ENCODE peak calls at places on chromosome 6, in four cellular contexts. C is IMR-90, J is trophoblast cell, O is H1. T is an unnamed sample.

GRCh38 chr6:136922680-136922996 is 537 bp downstream of the SLC35D3 start:
- DNase-seq in O (no peak), J (no peak), C (no peak), T (no peak)

GRCh38 chr6:149488815-149489214 is 4.0 kb upstream of the ZC3H12D start:
- DNase-seq in C (no peak), J (peak), O (no peak), T (no peak)

GRCh38 chr6:89970609-89971337 is 76.5 kb downstream of the GJA10 start:
- DNase-seq in J (peak), C (peak), O (no peak), T (peak)

GRCh38 chr6:89298680-89299450 is 16.2 kb downstream of the GABRR2 start:
- DNase-seq in C (peak), O (no peak), J (peak), T (peak)

GRCh38 chr6:509676-510075 is 118.1 kb downstream of the IRF4 start:
- DNase-seq in J (no peak), O (no peak), C (no peak), T (no peak)

GRCh38 chr6:63560806-63561672 is 11.2 kb upstream of the LOC128125822 start:
- DNase-seq in C (peak), O (no peak), J (no peak), T (no peak)

GRCh38 chr6:119349341-119350201 is at the start of gene MAN1A1:
- DNase-seq in C (peak), O (peak), J (peak), T (peak)

GRCh38 chr6:107116328-107116892 is 1.1 kb upstream of the BEND3 start:
- DNase-seq in J (peak), C (no peak), O (peak), T (peak)

GRCh38 chr6:158022749-158023596 is 41.3 kb downstream of the SYNJ2 start:
- DNase-seq in O (no peak), C (no peak), J (peak), T (no peak)

GRCh38 chr6:125375841-125376240 is 74.1 kb upstream of the HDDC2 start:
- DNase-seq in O (no peak), C (no peak), J (no peak), T (no peak)

GRCh38 chr6:3226422-3227362 is 761 bp downstream of the TUBB2B start:
- DNase-seq in C (no peak), J (peak), O (no peak), T (peak)

GRCh38 chr6:12990162-12990561 is 273.6 kb downstream of the PHACTR1 start:
- DNase-seq in O (no peak), C (no peak), J (no peak), T (no peak)

GRCh38 chr6:31114540-31114876 is at the start of gene PSORS1C1:
- DNase-seq in J (peak), C (peak), O (no peak), T (peak)

GRCh38 chr6:39887692-39888450 is 46.4 kb downstream of the MOCS1 start:
- DNase-seq in O (peak), C (peak), J (peak), T (peak)

GRCh38 chr6:90293319-90293937 is 3.2 kb downstream of the BACH2 start:
- DNase-seq in J (no peak), O (no peak), C (peak), T (no peak)

GRCh38 chr6:94623586-94623985 is 953.7 kb upstream of the MANEA start:
- DNase-seq in C (no peak), J (no peak), O (no peak), T (no peak)

GRCh38 chr6:15922510-15923307 is 206.2 kb upstream of the MYLIP start:
- DNase-seq in J (peak), O (no peak), C (no peak), T (no peak)

GRCh38 chr6:142819603-142820335 is 125.2 kb downstream of the HIVEP2 start:
- DNase-seq in J (no peak), C (peak), O (no peak), T (peak)

GRCh38 chr6:122381494-122382083 is 17.9 kb upstream of the HSF2 start:
- DNase-seq in O (peak), J (peak), C (peak), T (peak)

GRCh38 chr6:63351995-63352586 is 32.3 kb upstream of the LGSN start:
- DNase-seq in O (no peak), J (peak), C (peak), T (no peak)

GRCh38 chr6:72078096-72078495 is 191.7 kb downstream of the RIMS1 start:
- DNase-seq in O (no peak), C (no peak), J (no peak), T (no peak)

GRCh38 chr6:163751032-163751525 is 336.6 kb downstream of the QKI start:
- DNase-seq in J (no peak), C (no peak), O (no peak), T (no peak)

GRCh38 chr6:43913388-43914271 is 143.6 kb downstream of the VEGFA start:
- DNase-seq in C (peak), O (no peak), J (no peak), T (no peak)

GRCh38 chr6:127457444-127458064 is 1.6 kb downstream of the KIAA0408 start:
- DNase-seq in C (peak), J (peak), O (no peak), T (peak)

GRCh38 chr6:118141211-118141610 is 234.1 kb downstream of the SLC35F1 start:
- DNase-seq in C (no peak), J (no peak), O (no peak), T (no peak)

GRCh38 chr6:132298344-132298949 is 102.8 kb downstream of the MOXD1 start:
- DNase-seq in J (peak), O (no peak), C (peak), T (peak)

GRCh38 chr6:3798211-3798909 is 46.8 kb upstream of the PXDC1 start:
- DNase-seq in C (no peak), O (no peak), J (no peak), T (no peak)

GRCh38 chr6:3159805-3160781 is 2.7 kb upstream of the TUBB2A start:
- DNase-seq in J (peak), C (no peak), O (no peak), T (peak)

GRCh38 chr6:42136508-42137191 is 5.8 kb downstream of the C6orf132 start:
- DNase-seq in O (peak), C (peak), J (peak), T (peak)

GRCh38 chr6:154460306-154461071 is 50.0 kb downstream of the CNKSR3 start:
- DNase-seq in J (no peak), O (no peak), C (peak), T (no peak)

GRCh38 chr6:143000771-143001170 is 55.8 kb upstream of the HIVEP2 start:
- DNase-seq in O (no peak), J (no peak), C (no peak), T (no peak)

GRCh38 chr6:25359191-25359861 is 80.2 kb downstream of the CARMIL1 start:
- DNase-seq in C (peak), O (no peak), J (peak), T (no peak)

GRCh38 chr6:39254999-39255535 is 25.8 kb upstream of the KCNK5 start:
- DNase-seq in O (no peak), C (no peak), J (no peak), T (no peak)

GRCh38 chr6:3427740-3428085 is 29.1 kb downstream of the SLC22A23 start:
- DNase-seq in C (no peak), O (no peak), J (no peak), T (no peak)

GRCh38 chr6:105748737-105749161 is 337.4 kb upstream of the PRDM1 start:
- DNase-seq in C (peak), J (peak), O (no peak), T (peak)

GRCh38 chr6:162090734-162091133 is 636.8 kb downstream of the PRKN start:
- DNase-seq in O (no peak), J (no peak), C (no peak), T (no peak)

GRCh38 chr6:138129190-138129589 is 22.0 kb upstream of the PERP start:
- DNase-seq in O (no peak), C (no peak), J (peak), T (peak)

GRCh38 chr6:107823047-107823557 is 1.0 kb downstream of the SCML4 start:
- DNase-seq in J (no peak), O (no peak), C (no peak), T (no peak)

GRCh38 chr6:132054525-132054924 is 103.4 kb upstream of the CCN2 start:
- DNase-seq in J (peak), O (no peak), C (peak), T (no peak)

GRCh38 chr6:43702522-43703440 is 15.2 kb upstream of the MRPS18A start:
- DNase-seq in J (peak), C (peak), O (peak), T (peak)

DNA sequence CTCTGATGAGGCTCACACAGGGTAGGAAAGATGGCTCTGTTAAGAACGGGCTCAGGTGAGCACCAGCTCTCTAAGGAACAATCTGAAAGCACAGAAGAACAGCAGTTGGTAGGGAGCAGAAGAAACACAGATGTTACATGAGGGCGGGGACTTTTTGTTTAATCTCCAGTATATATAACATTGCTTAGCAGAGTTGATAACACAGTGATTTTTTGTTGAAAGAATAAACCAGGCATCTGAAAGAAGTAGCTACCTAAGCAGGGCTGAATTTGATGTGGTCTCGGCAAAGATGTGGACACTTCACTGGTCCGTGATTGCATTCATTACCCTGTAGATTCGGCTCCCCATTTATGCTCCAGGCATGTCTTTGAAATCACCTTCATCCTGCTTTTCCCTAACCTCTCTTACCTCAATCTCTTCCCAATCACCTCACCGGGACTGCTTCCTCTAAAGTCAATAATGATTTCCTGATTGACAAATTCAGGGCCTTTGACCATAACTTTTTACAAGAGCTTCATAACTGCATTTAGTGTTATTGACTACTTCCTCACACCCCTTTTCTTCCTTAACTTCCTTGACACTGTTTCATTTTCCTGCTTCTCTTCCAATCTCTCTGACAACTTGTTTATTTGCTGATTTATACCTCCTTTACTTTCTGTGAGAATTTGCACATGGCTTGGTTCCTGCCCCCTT is 34.4 kb downstream of the SAMD3 start:
- DNase-seq in C (no peak), O (no peak), J (no peak), T (no peak)
- H3K9ac ChIP-seq in C (no peak), O (no peak), J (no peak), T (no peak)

GRCh38 chr6:20658053-20658452 is 123.8 kb downstream of the CDKAL1 start:
- DNase-seq in O (no peak), C (no peak), J (no peak), T (no peak)

GRCh38 chr6:20655317-20655716 is 121.1 kb downstream of the CDKAL1 start:
- DNase-seq in C (peak), O (no peak), J (no peak), T (no peak)

GRCh38 chr6:20652276-20652675 is 118.0 kb downstream of the CDKAL1 start:
- DNase-seq in O (no peak), J (no peak), C (no peak), T (no peak)

GRCh38 chr6:20657274-20657800 is 123.1 kb downstream of the CDKAL1 start:
- DNase-seq in J (no peak), O (no peak), C (no peak), T (no peak)

GRCh38 chr6:20652691-20653479 is 118.6 kb downstream of the CDKAL1 start:
- DNase-seq in J (no peak), C (peak), O (no peak), T (no peak)
- H2BK5ac ChIP-seq in J (no peak), C (no peak), O (no peak), T (no peak)

DNA sequence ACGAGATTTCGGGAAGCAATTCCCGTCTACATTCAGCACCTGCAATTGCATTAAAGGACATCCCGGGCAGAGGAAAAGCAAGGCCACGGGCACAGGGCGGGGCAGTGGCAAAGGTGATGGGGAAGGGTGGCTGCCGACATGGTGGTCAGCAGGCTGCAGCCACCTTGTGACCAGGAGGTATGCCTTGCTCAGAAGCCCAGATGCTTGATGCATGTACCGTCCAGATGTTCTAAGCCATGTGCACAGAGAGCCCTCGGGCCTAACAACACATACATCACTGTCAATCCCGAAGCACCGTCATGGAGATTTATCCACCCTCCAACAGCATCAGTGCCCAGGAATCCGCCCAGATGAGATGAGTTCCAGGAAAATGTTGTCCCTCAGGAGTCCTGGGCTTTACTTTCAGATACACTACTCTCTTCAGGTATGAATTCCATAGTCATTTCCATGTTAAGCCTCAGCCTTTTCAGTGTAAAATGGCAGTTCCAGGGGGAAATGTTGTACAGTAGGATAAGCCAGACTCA is 77.8 kb upstream of the FRMD1 start:
- DNase-seq in O (no peak), C (no peak), J (peak), T (no peak)
- H3K9ac ChIP-seq in O (no peak), C (no peak), J (no peak), T (no peak)

GRCh38 chr6:33313709-33314514 is at the start of gene TAPBP:
- DNase-seq in J (peak), O (no peak), C (peak), T (peak)
- H2BK5ac ChIP-seq in J (peak), O (peak), C (peak), T (no peak)